ENCODE peak calls at places on chromosomes 11 and 22, in ten cellular contexts. F is upper lobe of right lung; V is GM20000; R is psoas muscle; H is CD4-positive, alpha-beta T cell; D is foreskin fibroblast; O is Peyer's patch; L is nephron progenitor cell; W is neural progenitor cell; G is spleen. X is an unnamed sample.

GRCh38 chr11:62030071-62030684 is 62.7 kb upstream of the FTH1 start:
- DNase-seq in F (no peak), V (no peak), R (no peak), H (no peak), D (no peak), O (no peak), L (no peak), W (peak; percentile 23), G (no peak), X (no peak)

GRCh38 chr11:35344990-35345655 is 74.2 kb downstream of the SLC1A2 start:
- DNase-seq in F (peak; percentile 66), V (peak; percentile 14), R (peak; percentile 29), H (no peak), D (no peak), O (no peak), L (no peak), W (no peak), G (peak; percentile 74), X (no peak)

GRCh38 chr22:25172153-25172552 is 27.5 kb upstream of the CRYBB3 start:
- DNase-seq in F (peak; percentile 69), V (peak; percentile 58), R (no peak), H (peak; percentile 21), D (no peak), O (no peak), L (no peak), W (no peak), G (no peak), X (no peak)

GRCh38 chr22:37176464-37177061 is 11.5 kb downstream of the C1QTNF6 start:
- DNase-seq in F (peak; percentile 80), V (no peak), R (peak; percentile 69), H (no peak), D (peak; percentile 83), O (peak; percentile 66), L (no peak), W (no peak), G (peak; percentile 84), X (peak; percentile 70)

GRCh38 chr11:30697032-30697431 is 110.9 kb upstream of the MPPED2 start:
- DNase-seq in F (no peak), V (no peak), R (no peak), H (no peak), D (no peak), O (no peak), L (no peak), W (no peak), G (no peak), X (no peak)

GRCh38 chr11:2534957-2535672 is 90.3 kb downstream of the KCNQ1 start:
- DNase-seq in F (peak; percentile 56), V (no peak), R (peak; percentile 7), H (no peak), D (no peak), O (peak; percentile 41), L (no peak), W (no peak), G (peak; percentile 65), X (no peak)

GRCh38 chr11:43905788-43906187 is 25.2 kb downstream of the ALKBH3 start:
- DNase-seq in F (no peak), V (no peak), R (no peak), H (no peak), D (no peak), O (no peak), L (no peak), W (no peak), G (no peak), X (peak; percentile 72)

GRCh38 chr11:60792521-60792920 is 7.4 kb downstream of the MS4A10 start:
- DNase-seq in F (no peak), V (no peak), R (no peak), H (no peak), D (no peak), O (no peak), L (no peak), W (no peak), G (peak; percentile 33), X (no peak)

GRCh38 chr22:44807915-44808690 is 55.7 kb downstream of the ARHGAP8 start:
- DNase-seq in F (no peak), V (no peak), R (no peak), H (no peak), D (no peak), O (no peak), L (peak; percentile 61), W (peak; percentile 62), G (no peak), X (no peak)

GRCh38 chr22:43783777-43784176 is 28.3 kb downstream of the EFCAB6 start:
- DNase-seq in F (no peak), V (no peak), R (no peak), H (no peak), D (no peak), O (no peak), L (no peak), W (no peak), G (no peak), X (no peak)
- TF ChIP-seq CTCF in F (peak; percentile 10), V (no peak), R (no peak), H (no peak), D (peak; percentile 8), O (no peak), L (no peak), W (peak; percentile 31), G (no peak), X (no peak)

GRCh38 chr22:34476762-34477161 is 556.5 kb upstream of the LARGE1 start:
- DNase-seq in F (no peak), V (no peak), R (no peak), H (no peak), D (no peak), O (no peak), L (no peak), W (no peak), G (no peak), X (no peak)

GRCh38 chr22:34481090-34481489 is 560.8 kb upstream of the LARGE1 start:
- DNase-seq in F (no peak), V (no peak), R (no peak), H (no peak), D (no peak), O (no peak), L (no peak), W (no peak), G (no peak), X (no peak)

GRCh38 chr22:34475886-34476285 is 555.6 kb upstream of the LARGE1 start:
- DNase-seq in F (no peak), V (no peak), R (no peak), H (no peak), D (no peak), O (no peak), L (no peak), W (no peak), G (no peak), X (no peak)
- TF ChIP-seq CTCF in F (no peak), V (no peak), R (no peak), H (no peak), D (no peak), O (no peak), L (no peak), W (no peak), G (no peak), X (no peak)

GRCh38 chr11:128777369-128778011 is 83.6 kb downstream of the FLI1 start:
- DNase-seq in F (no peak), V (no peak), R (no peak), H (no peak), D (no peak), O (no peak), L (no peak), W (peak; percentile 34), G (no peak), X (no peak)

GRCh38 chr11:128775513-128775912 is 81.6 kb downstream of the FLI1 start:
- DNase-seq in F (no peak), V (no peak), R (no peak), H (no peak), D (no peak), O (no peak), L (no peak), W (no peak), G (no peak), X (no peak)

GRCh38 chr11:128776088-128776433 is 82.2 kb downstream of the FLI1 start:
- DNase-seq in F (no peak), V (no peak), R (no peak), H (no peak), D (no peak), O (peak; percentile 74), L (no peak), W (no peak), G (no peak), X (no peak)

GRCh38 chr11:128774593-128774992 is 80.7 kb downstream of the FLI1 start:
- DNase-seq in F (no peak), V (no peak), R (no peak), H (no peak), D (no peak), O (no peak), L (no peak), W (no peak), G (no peak), X (no peak)

GRCh38 chr11:128776434-128777284 is 82.8 kb downstream of the FLI1 start:
- DNase-seq in F (peak; percentile 69), V (peak; percentile 58), R (no peak), H (peak; percentile 17), D (no peak), O (no peak), L (peak; percentile 78), W (peak; percentile 78), G (no peak), X (peak; percentile 20)
- TF ChIP-seq CTCF in F (peak; percentile 31), V (no peak), R (peak; percentile 33), H (peak; percentile 57), D (peak; percentile 18), O (peak; percentile 37), L (peak; percentile 64), W (peak; percentile 69), G (peak; percentile 56), X (peak; percentile 7)

GRCh38 chr22:35739642-35740041 is 22.0 kb downstream of the APOL5 start:
- DNase-seq in F (no peak), V (no peak), R (no peak), H (no peak), D (no peak), O (no peak), L (no peak), W (peak; percentile 44), G (no peak), X (no peak)
- TF ChIP-seq CTCF in F (no peak), V (no peak), R (peak; percentile 41), H (peak; percentile 9), D (peak; percentile 26), O (no peak), L (peak; percentile 17), W (peak; percentile 35), G (no peak), X (no peak)

DNA sequence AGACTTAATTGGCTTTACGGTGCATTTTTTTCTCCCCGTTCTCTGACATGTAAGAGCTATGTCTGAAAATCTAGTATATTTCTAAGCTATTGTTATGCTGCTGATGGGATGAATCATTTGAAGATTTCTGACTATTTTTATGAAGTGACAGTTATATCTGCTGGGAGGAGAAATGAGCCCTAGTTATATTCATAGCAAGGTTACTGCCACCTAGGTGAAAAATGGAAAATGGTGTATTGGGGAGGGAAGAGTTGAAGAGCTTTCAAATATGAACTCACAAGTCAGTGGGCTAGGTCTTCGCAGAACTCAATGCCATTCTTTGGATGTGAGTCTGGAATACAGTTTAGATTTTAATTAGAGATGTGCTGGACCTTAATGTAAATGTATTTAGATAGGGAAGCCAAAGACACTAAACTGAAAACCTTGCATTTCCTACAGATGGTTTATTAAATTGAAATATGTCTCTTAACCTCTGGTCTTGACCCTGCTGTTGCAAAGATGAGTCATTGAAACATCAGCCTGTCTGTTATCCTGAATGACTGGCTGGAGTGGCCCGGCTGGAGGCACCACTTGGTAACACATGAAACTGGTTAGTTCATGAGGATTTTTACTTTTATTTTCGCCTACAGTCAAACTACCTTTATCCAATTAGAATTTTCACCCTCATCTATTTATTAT is 293.7 kb downstream of the DDX10 start:
- DNase-seq in F (no peak), V (no peak), R (no peak), H (no peak), D (peak; percentile 82), O (no peak), L (no peak), W (no peak), G (no peak), X (no peak)
- TF ChIP-seq CTCF in F (no peak), V (no peak), R (no peak), H (no peak), D (no peak), O (no peak), L (no peak), W (no peak), G (no peak), X (no peak)